ENCODE peak calls at places on chromosomes 7 and 10, in four cellular contexts. O, J, N and I are unnamed samples.
A peak's percentile ranks its signal among the peaks of the same experiment; 100 is the strongest.

GRCh38 chr10:3192856-3193635 is 20.5 kb upstream of the PITRM1 start:
- DNase-seq in O (peak; percentile 31), J (no peak), N (peak; percentile 3), I (no peak)

GRCh38 chr10:88156341-88156740 is 292.9 kb downstream of the PTEN start:
- DNase-seq in O (no peak), J (no peak), N (no peak), I (no peak)

GRCh38 chr7:23696916-23697441 is 13.0 kb upstream of the STK31 start:
- DNase-seq in O (no peak), J (peak; percentile 52), N (peak; percentile 30), I (peak; percentile 64)

GRCh38 chr7:50119815-50120637 is 27.0 kb upstream of the ZPBP start:
- DNase-seq in O (peak; percentile 2), J (no peak), N (no peak), I (no peak)

GRCh38 chr7:11787534-11787933 is 44.5 kb downstream of the THSD7A start:
- DNase-seq in O (no peak), J (no peak), N (no peak), I (no peak)

GRCh38 chr7:105691692-105692564 is 110.6 kb upstream of the EFCAB10 start:
- DNase-seq in O (peak; percentile 36), J (peak; percentile 74), N (peak; percentile 58), I (peak; percentile 22)

GRCh38 chr10:96626795-96627194 is 40.0 kb upstream of the TM9SF3 start:
- DNase-seq in O (no peak), J (no peak), N (no peak), I (no peak)

GRCh38 chr7:117098457-117098856 is 145.2 kb downstream of the ST7 start:
- DNase-seq in O (no peak), J (no peak), N (no peak), I (no peak)

GRCh38 chr7:50665403-50666123 is 100.4 kb upstream of the DDC start:
- DNase-seq in O (no peak), J (no peak), N (no peak), I (peak; percentile 83)

GRCh38 chr10:12716042-12716441 is 285.5 kb downstream of the CCDC3 start:
- DNase-seq in O (no peak), J (no peak), N (no peak), I (no peak)

GRCh38 chr7:100401811-100402210 is 26.7 kb downstream of the ZCWPW1 start:
- DNase-seq in O (no peak), J (no peak), N (no peak), I (no peak)

GRCh38 chr7:138030679-138031351 is 28.9 kb upstream of the CREB3L2 start:
- DNase-seq in O (no peak), J (no peak), N (no peak), I (no peak)

GRCh38 chr10:33901166-33901565 is 566.7 kb upstream of the NRP1 start:
- DNase-seq in O (no peak), J (no peak), N (no peak), I (no peak)

GRCh38 chr7:142880886-142881505 is 4.5 kb downstream of the TRPV6 start:
- DNase-seq in O (no peak), J (no peak), N (no peak), I (no peak)

GRCh38 chr10:30738416-30738815 is 108.9 kb upstream of the LYZL2 start:
- DNase-seq in O (no peak), J (no peak), N (no peak), I (no peak)

GRCh38 chr10:131843881-131844284 is 56.9 kb upstream of the PPP2R2D start:
- DNase-seq in O (no peak), J (no peak), N (no peak), I (peak; percentile 52)

GRCh38 chr10:15897282-15897681 is 37.0 kb upstream of the MINDY3 start:
- DNase-seq in O (no peak), J (no peak), N (no peak), I (no peak)